ENCODE peak calls at places on chromosomes 12 and 14, in six cellular contexts. J is PC-3, C is heart left ventricle, H is fibroblast of pulmonary artery, D is MCF 10A, Z is B cell. L is an unnamed sample.
A peak's percentile ranks its signal among the peaks of the same experiment; 100 is the strongest.

GRCh38 chr12:107570721-107571120 is 114.9 kb upstream of the PWP1 start:
- DNase-seq in J (peak; percentile 28), Z (no peak), H (peak; percentile 66), C (no peak), D (peak; percentile 48), L (no peak)

GRCh38 chr14:52275372-52275771 is 7.9 kb downstream of the PTGDR start:
- DNase-seq in C (no peak), D (no peak), Z (no peak), J (no peak), H (no peak), L (no peak)

GRCh38 chr14:23681337-23681736 is 45.2 kb downstream of the DHRS2 start:
- DNase-seq in C (no peak), D (no peak), Z (no peak), J (no peak), H (no peak), L (no peak)

GRCh38 chr14:99930420-99931274 is 134.6 kb upstream of the EVL start:
- DNase-seq in C (no peak), J (peak; percentile 41), D (peak; percentile 18), Z (no peak), H (peak; percentile 14), L (no peak)

GRCh38 chr12:65364021-65364420 is 85.5 kb downstream of the MSRB3 start:
- DNase-seq in D (peak; percentile 13), H (peak; percentile 63), C (no peak), Z (no peak), J (no peak), L (no peak)

GRCh38 chr12:116389990-116390655 is 112.6 kb upstream of the MED13L start:
- DNase-seq in D (peak; percentile 99), H (peak; percentile 95), J (peak; percentile 100), C (no peak), Z (no peak), L (peak; percentile 93)

GRCh38 chr14:95255487-95255886 is 64.2 kb downstream of the CLMN start:
- DNase-seq in C (peak; percentile 58), H (peak; percentile 83), J (no peak), D (peak; percentile 93), Z (no peak), L (peak; percentile 80)

GRCh38 chr12:63844391-63845341 is at the start of gene SRGAP1:
- DNase-seq in H (peak; percentile 91), J (peak; percentile 51), Z (peak; percentile 30), C (peak; percentile 71), D (peak; percentile 79), L (peak; percentile 46)

GRCh38 chr14:97699026-97699425 is 901.8 kb downstream of the VRK1 start:
- DNase-seq in J (no peak), H (no peak), D (no peak), C (no peak), Z (no peak), L (no peak)

GRCh38 chr14:99186956-99187690 is 84.9 kb downstream of the BCL11B start:
- DNase-seq in Z (no peak), D (no peak), C (no peak), H (no peak), J (no peak), L (no peak)

GRCh38 chr12:51955702-51956101 is 4.2 kb downstream of the ACVR1B start:
- DNase-seq in H (no peak), D (no peak), Z (no peak), C (no peak), J (no peak), L (no peak)

GRCh38 chr12:5043589-5044419 is at the start of gene KCNA5:
- DNase-seq in Z (peak; percentile 68), H (no peak), C (peak; percentile 58), D (no peak), J (no peak), L (no peak)

DNA sequence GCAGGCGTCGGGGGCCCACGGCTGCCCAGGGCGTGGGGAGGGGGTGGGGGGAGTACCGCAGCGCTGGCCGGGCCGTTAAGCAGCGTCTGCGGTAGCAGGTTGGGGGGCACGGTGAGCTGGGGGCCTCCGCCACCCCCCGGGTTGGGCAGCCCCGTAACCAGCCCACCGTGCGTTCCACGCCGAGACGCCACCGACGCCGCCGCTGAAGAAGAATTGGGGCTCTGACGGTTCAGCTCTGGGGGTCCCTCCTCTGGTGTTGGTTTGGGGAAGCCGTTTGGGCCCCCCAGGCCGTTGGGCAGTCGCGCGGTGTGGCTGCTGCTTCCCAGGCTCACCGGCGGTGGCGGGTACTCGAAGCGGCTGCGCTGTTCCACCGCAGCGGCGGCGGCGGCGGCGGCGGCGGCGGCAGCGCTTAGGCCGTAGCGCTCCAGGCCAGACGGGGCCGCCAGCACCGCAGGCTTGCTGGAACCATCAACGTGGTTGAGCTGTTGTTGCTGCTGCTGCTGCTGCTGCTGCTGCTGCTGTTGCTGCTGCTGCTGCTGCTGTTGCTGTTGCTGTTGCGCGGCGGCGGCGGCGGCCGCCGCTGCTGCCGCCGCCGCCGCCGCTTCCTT is 1.5 kb downstream of the IRF2BPL start:
- DNase-seq in H (peak; percentile 58), Z (peak; percentile 91), C (peak; percentile 57), J (peak; percentile 33), D (no peak), L (no peak)
- TF ChIP-seq CTCF in H (no peak), Z (no peak), C (no peak), J (no peak), D (no peak), L (no peak)

GRCh38 chr12:19893514-19893913 is 454.2 kb downstream of the AEBP2 start:
- DNase-seq in D (peak; percentile 38), J (peak; percentile 36), Z (no peak), H (peak; percentile 76), C (no peak), L (peak; percentile 20)
- TF ChIP-seq CTCF in D (peak; percentile 24), J (peak; percentile 43), Z (no peak), H (peak; percentile 50), C (no peak), L (no peak)

GRCh38 chr12:56282030-56282429 is 15.3 kb downstream of the COQ10A start:
- DNase-seq in C (no peak), H (no peak), Z (no peak), J (no peak), D (no peak), L (no peak)
- TF ChIP-seq CTCF in C (no peak), H (no peak), Z (no peak), J (no peak), D (no peak), L (no peak)

GRCh38 chr12:129868566-129868965 is 35.3 kb downstream of the TMEM132D start:
- DNase-seq in Z (no peak), C (no peak), D (peak; percentile 17), J (no peak), H (no peak), L (no peak)

GRCh38 chr12:129863938-129864337 is 39.9 kb downstream of the TMEM132D start:
- DNase-seq in H (no peak), D (no peak), Z (no peak), C (no peak), J (no peak), L (no peak)
- TF ChIP-seq CTCF in H (no peak), D (no peak), Z (no peak), C (no peak), J (no peak), L (no peak)

DNA sequence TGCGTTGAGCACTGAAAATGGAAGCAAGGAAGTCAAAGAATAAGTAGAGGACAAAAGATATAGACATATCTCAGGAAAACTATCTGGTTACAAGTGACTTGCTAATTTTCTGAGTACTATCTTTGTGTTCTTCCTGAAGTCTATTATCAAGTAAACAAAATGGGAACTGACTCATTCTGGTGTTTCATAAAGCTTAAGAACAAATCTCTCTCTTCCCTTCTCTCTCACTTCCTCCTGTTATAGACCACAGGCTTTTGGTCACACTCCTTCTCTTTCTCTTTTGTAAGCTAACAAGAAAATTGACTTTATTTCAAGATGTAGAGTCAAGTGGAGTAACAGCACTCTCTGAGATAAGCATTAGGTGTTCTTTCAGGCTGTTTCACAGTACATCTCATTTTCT is 406.6 kb upstream of the SYT1 start:
- DNase-seq in Z (no peak), C (no peak), H (peak; percentile 30), J (peak; percentile 41), D (no peak), L (no peak)
- TF ChIP-seq CTCF in Z (no peak), C (no peak), H (no peak), J (no peak), D (no peak), L (no peak)

L was measured in RWPE1.